ENCODE peak calls at places on chromosomes 13 and 19, in five cellular contexts. K is HCT116, R is tibial nerve, F is ovary, S is body of pancreas. O is an unnamed sample.
A peak's percentile ranks its signal among the peaks of the same experiment; 100 is the strongest.

GRCh38 chr19:16325161-16325527 is 518 bp downstream of the KLF2 start:
- DNase-seq in R (no peak), S (no peak), F (peak; percentile 42), K (no peak), O (peak; percentile 52)

GRCh38 chr13:44189085-44189484 is 184.5 kb upstream of the SERP2 start:
- DNase-seq in F (no peak), K (no peak), S (no peak), R (no peak), O (no peak)

GRCh38 chr13:47933688-47934011 is 67.4 kb downstream of the SUCLA2 start:
- DNase-seq in K (no peak), F (no peak), S (no peak), R (no peak), O (no peak)

GRCh38 chr13:19852766-19853165 is 10.7 kb downstream of the ZMYM5 start:
- DNase-seq in F (no peak), K (no peak), S (no peak), R (no peak), O (no peak)

GRCh38 chr19:35061583-35062373 is 20.3 kb downstream of the HPN start:
- DNase-seq in K (no peak), R (no peak), S (no peak), F (no peak), O (no peak)

GRCh38 chr19:49200238-49200862 is 42.8 kb downstream of the TRPM4 start:
- DNase-seq in S (no peak), F (no peak), R (no peak), K (no peak), O (no peak)

GRCh38 chr13:56349866-56350265 is 790.9 kb upstream of the PRR20A start:
- DNase-seq in R (no peak), K (no peak), S (no peak), F (no peak), O (no peak)

GRCh38 chr19:50357178-50358100 is 8.0 kb downstream of the NAPSA start:
- DNase-seq in R (peak; percentile 55), S (peak; percentile 81), F (peak; percentile 69), K (no peak), O (peak; percentile 83)

GRCh38 chr19:11138659-11139526 is 16.7 kb downstream of the SPC24 start:
- DNase-seq in K (no peak), F (peak; percentile 84), S (peak; percentile 51), R (peak; percentile 60), O (peak; percentile 89)

GRCh38 chr13:48571121-48571901 is 38.4 kb upstream of the RCBTB2 start:
- DNase-seq in S (peak; percentile 39), K (no peak), F (peak; percentile 25), R (no peak), O (no peak)

GRCh38 chr19:44664976-44665375 is 6.3 kb upstream of the CEACAM19 start:
- DNase-seq in S (no peak), K (no peak), F (no peak), R (no peak), O (no peak)
- TF ChIP-seq POLR2A in S (no peak), K (no peak), F (no peak), R (no peak), O (no peak)

GRCh38 chr13:72622546-72622945 is 104.9 kb downstream of the MZT1 start:
- DNase-seq in S (no peak), K (no peak), F (no peak), R (no peak), O (no peak)
- H3K4me3 ChIP-seq in S (no peak overlapping the region), K (no peak overlapping the region), F (no peak overlapping the region), R (no peak overlapping the region), O (no peak overlapping the region)

GRCh38 chr13:40193290-40194203 is 472.9 kb downstream of the FOXO1 start:
- DNase-seq in R (no peak), F (no peak), S (peak; percentile 21), K (no peak), O (peak; percentile 58)

GRCh38 chr13:40194204-40194806 is 472.1 kb downstream of the FOXO1 start:
- DNase-seq in S (no peak), R (no peak), F (no peak), K (no peak), O (no peak)

GRCh38 chr13:40191186-40191980 is 475.1 kb downstream of the FOXO1 start:
- DNase-seq in K (no peak), F (no peak), R (no peak), S (no peak), O (no peak)

GRCh38 chr13:40190656-40191100 is 475.8 kb downstream of the FOXO1 start:
- DNase-seq in F (peak; percentile 60), R (no peak), S (peak; percentile 47), K (no peak), O (peak; percentile 71)

DNA sequence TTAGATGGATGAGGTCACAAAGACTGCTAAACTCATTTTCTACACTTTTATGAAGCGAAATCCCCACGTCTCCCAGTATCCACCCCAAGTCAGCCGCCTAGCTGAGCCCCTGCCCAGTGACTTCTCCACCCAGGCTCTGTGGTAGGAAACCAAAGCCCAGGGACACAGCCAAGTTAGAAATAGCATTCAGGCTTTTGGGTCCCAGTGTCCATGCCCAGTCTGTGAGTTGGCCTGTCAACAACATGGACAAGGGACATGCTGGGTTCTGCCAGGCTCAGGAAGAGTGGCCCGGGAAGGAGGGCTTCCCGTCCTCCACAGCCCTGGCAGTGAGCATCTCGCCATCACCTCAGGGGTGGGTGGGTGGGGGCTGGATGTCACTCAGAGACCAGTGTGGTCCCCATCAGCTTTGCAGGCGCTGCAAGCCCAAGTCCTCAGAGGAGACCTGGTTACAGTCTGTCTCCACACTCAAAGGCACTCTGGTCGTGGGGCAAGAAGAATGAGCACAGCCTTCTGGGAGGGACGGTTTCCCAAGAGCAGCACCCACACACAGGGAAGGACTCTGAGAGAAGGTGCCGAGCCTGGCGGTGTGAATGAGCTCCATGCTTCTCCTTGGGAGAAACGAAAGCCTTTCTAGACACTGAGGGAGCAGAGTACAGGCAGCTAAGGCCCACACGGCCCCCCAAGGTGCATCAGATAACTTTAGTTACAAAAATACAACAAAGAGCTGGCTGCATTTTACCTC is 473.8 kb downstream of the FOXO1 start:
- DNase-seq in K (no peak), R (no peak), F (no peak), S (no peak), O (no peak)
- H3K27ac ChIP-seq in K (no peak overlapping the region), R (peak overlapping the region; percentile 79), F (no peak overlapping the region), S (no peak overlapping the region), O (peak overlapping the region; percentile 83)

DNA sequence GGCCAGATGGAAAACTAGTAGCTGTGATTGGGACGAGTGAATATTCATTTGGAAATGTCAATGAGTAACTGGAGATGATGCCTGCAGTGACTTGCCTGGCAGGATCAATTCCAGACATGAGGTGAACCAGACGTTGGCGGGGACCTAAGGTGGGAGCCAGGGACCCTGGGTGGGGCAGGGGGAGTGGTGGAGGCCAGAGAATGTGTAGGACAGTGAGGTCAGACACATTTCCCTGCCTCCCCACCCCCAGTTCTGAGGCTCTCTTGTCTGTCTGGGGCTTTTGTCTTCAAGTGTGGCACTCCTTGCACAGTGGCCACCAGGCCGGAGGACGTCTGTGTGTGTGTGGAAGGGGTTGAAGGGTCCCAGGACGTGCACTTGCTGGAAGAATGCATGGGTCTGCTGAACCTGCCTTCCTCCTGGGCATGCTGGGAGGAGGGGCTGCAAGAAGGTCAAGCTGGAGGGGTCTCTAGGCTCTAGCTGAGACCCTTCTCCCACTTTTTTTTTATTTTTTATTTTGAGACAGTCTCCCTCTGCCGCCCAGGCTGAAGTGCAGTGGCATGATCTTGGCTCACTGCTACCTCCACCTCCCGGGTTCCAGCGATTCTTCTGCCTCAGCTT is 51.6 kb downstream of the CHST8 start:
- DNase-seq in R (no peak), K (no peak), F (no peak), S (no peak), O (no peak)
- TF ChIP-seq POLR2A in R (no peak), K (no peak), F (no peak), S (no peak), O (no peak)